ENCODE peak calls at places on chromosome X, in seven cellular contexts. One of them, this sample, is unnamed. For H3K4me1 and H3K9me3, the result is how much of the 10 kb centered on the place peaks cover.

GRCh38 chrX:29299689-29300088 is 712.4 kb downstream of the IL1RAPL1 start:
- DNase-seq in transverse colon: no peak
- DNase-seq in upper lobe of left lung: no peak
- DNase-seq in tibial nerve: no peak
- DNase-seq in stomach: no peak
- DNase-seq in ovary: no peak
- DNase-seq in K562: no peak
- DNase-seq in this sample: no peak

GRCh38 chrX:1323315-1323714 is 13.3 kb upstream of the IL3RA start:
- DNase-seq in transverse colon: peak
- DNase-seq in upper lobe of left lung: no peak
- DNase-seq in tibial nerve: peak
- DNase-seq in stomach: peak
- DNase-seq in ovary: no peak
- DNase-seq in K562: peak
- DNase-seq in this sample: no peak

GRCh38 chrX:154818916-154819770 is 13.9 kb upstream of the MPP1 start:
- DNase-seq in transverse colon: no peak
- DNase-seq in upper lobe of left lung: no peak
- DNase-seq in tibial nerve: no peak
- DNase-seq in stomach: no peak
- DNase-seq in ovary: no peak
- DNase-seq in K562: peak
- DNase-seq in this sample: no peak

GRCh38 chrX:27222661-27223060 is 240.5 kb downstream of the PPP4R3C start:
- DNase-seq in transverse colon: no peak
- DNase-seq in upper lobe of left lung: peak
- DNase-seq in tibial nerve: no peak
- DNase-seq in stomach: no peak
- DNase-seq in ovary: no peak
- DNase-seq in K562: no peak
- DNase-seq in this sample: no peak

GRCh38 chrX:97267916-97268680 is 384.4 kb downstream of the RPA4 start:
- DNase-seq in transverse colon: no peak
- DNase-seq in upper lobe of left lung: no peak
- DNase-seq in tibial nerve: no peak
- DNase-seq in stomach: no peak
- DNase-seq in ovary: no peak
- DNase-seq in K562: no peak
- DNase-seq in this sample: no peak

GRCh38 chrX:24672701-24673190 is 21.0 kb upstream of the POLA1 start:
- DNase-seq in transverse colon: no peak
- DNase-seq in upper lobe of left lung: no peak
- DNase-seq in tibial nerve: no peak
- DNase-seq in stomach: no peak
- DNase-seq in ovary: no peak
- DNase-seq in K562: peak
- DNase-seq in this sample: no peak

GRCh38 chrX:153646620-153647373 is at the start of gene DUSP9:
- DNase-seq in transverse colon: no peak
- DNase-seq in upper lobe of left lung: peak
- DNase-seq in tibial nerve: no peak
- DNase-seq in stomach: peak
- DNase-seq in ovary: peak
- DNase-seq in K562: peak
- DNase-seq in this sample: peak

GRCh38 chrX:34918091-34918736 is 24.4 kb upstream of the FAM47B start:
- DNase-seq in transverse colon: no peak
- DNase-seq in upper lobe of left lung: no peak
- DNase-seq in tibial nerve: peak
- DNase-seq in stomach: no peak
- DNase-seq in ovary: no peak
- DNase-seq in K562: no peak
- DNase-seq in this sample: no peak

GRCh38 chrX:84441143-84441542 is 61.1 kb downstream of the HDX start:
- DNase-seq in transverse colon: no peak
- DNase-seq in upper lobe of left lung: no peak
- DNase-seq in tibial nerve: no peak
- DNase-seq in stomach: no peak
- DNase-seq in ovary: no peak
- DNase-seq in K562: no peak
- DNase-seq in this sample: no peak

GRCh38 chrX:30824275-30824674 is 64.8 kb downstream of the TAB3 start:
- DNase-seq in transverse colon: no peak
- DNase-seq in upper lobe of left lung: no peak
- DNase-seq in tibial nerve: no peak
- DNase-seq in stomach: no peak
- DNase-seq in ovary: no peak
- DNase-seq in K562: no peak
- DNase-seq in this sample: no peak

GRCh38 chrX:132470830-132471229 is 18.0 kb downstream of the MBNL3 start:
- DNase-seq in transverse colon: no peak
- DNase-seq in upper lobe of left lung: no peak
- DNase-seq in tibial nerve: no peak
- DNase-seq in stomach: no peak
- DNase-seq in ovary: no peak
- DNase-seq in K562: peak
- DNase-seq in this sample: no peak

GRCh38 chrX:154599531-154599930 is 14.6 kb downstream of the CTAG1A start:
- DNase-seq in transverse colon: no peak
- DNase-seq in upper lobe of left lung: peak
- DNase-seq in tibial nerve: no peak
- DNase-seq in stomach: no peak
- DNase-seq in ovary: no peak
- DNase-seq in K562: no peak
- DNase-seq in this sample: no peak

GRCh38 chrX:120251471-120252011 is 929 bp downstream of the ZBTB33 start:
- DNase-seq in transverse colon: peak
- DNase-seq in upper lobe of left lung: no peak
- DNase-seq in tibial nerve: peak
- DNase-seq in stomach: peak
- DNase-seq in ovary: peak
- DNase-seq in K562: peak
- DNase-seq in this sample: no peak

GRCh38 chrX:75623535-75623934 is 100.7 kb upstream of the ZDHHC15 start:
- DNase-seq in transverse colon: no peak
- DNase-seq in upper lobe of left lung: no peak
- DNase-seq in tibial nerve: no peak
- DNase-seq in stomach: no peak
- DNase-seq in ovary: no peak
- DNase-seq in K562: no peak
- DNase-seq in this sample: no peak

GRCh38 chrX:65686246-65686645 is 18.8 kb downstream of the MSN start:
- DNase-seq in transverse colon: no peak
- DNase-seq in upper lobe of left lung: no peak
- DNase-seq in tibial nerve: no peak
- DNase-seq in stomach: no peak
- DNase-seq in ovary: no peak
- DNase-seq in K562: no peak
- DNase-seq in this sample: no peak
- H3K4me1 ChIP-seq in transverse colon: under half
- H3K4me1 ChIP-seq in upper lobe of left lung: half or more
- H3K4me1 ChIP-seq in tibial nerve: under half
- H3K4me1 ChIP-seq in stomach: half or more
- H3K4me1 ChIP-seq in ovary: under half
- H3K4me1 ChIP-seq in K562: under half
- H3K4me1 ChIP-seq in this sample: under half

GRCh38 chrX:155957843-155958242 is 39.7 kb upstream of the IL9R start:
- DNase-seq in transverse colon: no peak
- DNase-seq in upper lobe of left lung: no peak
- DNase-seq in tibial nerve: no peak
- DNase-seq in stomach: no peak
- DNase-seq in ovary: no peak
- DNase-seq in K562: no peak
- DNase-seq in this sample: no peak
- H3K9me3 ChIP-seq in transverse colon: under half
- H3K9me3 ChIP-seq in upper lobe of left lung: under half
- H3K9me3 ChIP-seq in tibial nerve: under half
- H3K9me3 ChIP-seq in stomach: under half
- H3K9me3 ChIP-seq in ovary: under half
- H3K9me3 ChIP-seq in K562: under half
- H3K9me3 ChIP-seq in this sample: under half

GRCh38 chrX:124217289-124218251 is 114.9 kb upstream of the TEX13D start:
- DNase-seq in transverse colon: peak
- DNase-seq in upper lobe of left lung: no peak
- DNase-seq in tibial nerve: peak
- DNase-seq in stomach: no peak
- DNase-seq in ovary: no peak
- DNase-seq in K562: peak
- DNase-seq in this sample: no peak
- TF ChIP-seq EP300 in transverse colon: no peak
- TF ChIP-seq EP300 in upper lobe of left lung: peak
- TF ChIP-seq EP300 in tibial nerve: no peak
- TF ChIP-seq EP300 in stomach: no peak
- TF ChIP-seq EP300 in ovary: no peak
- TF ChIP-seq EP300 in K562: no peak
- TF ChIP-seq EP300 in this sample: no peak

DNA sequence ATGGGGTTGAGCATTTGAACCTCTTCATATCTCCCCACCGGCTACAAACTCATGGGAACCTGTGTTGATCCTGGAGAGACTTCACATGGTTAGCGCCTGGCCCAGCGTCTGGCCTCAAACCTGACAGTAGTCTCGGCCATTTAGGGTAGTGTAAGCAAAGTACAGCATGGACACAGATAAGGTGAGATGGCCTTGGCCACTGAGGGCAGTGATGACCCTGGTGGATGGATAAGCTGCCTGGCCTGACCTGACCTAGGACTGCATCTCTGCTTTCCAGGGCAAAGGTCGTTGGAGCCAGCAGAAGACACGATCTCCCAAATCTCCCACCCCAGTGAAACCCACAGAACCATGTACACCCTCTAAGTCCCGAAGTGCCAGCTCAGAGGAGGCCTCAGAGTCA is 51.7 kb downstream of the BCORL1 start:
- DNase-seq in transverse colon: no peak
- DNase-seq in upper lobe of left lung: no peak
- DNase-seq in tibial nerve: no peak
- DNase-seq in stomach: no peak
- DNase-seq in ovary: no peak
- DNase-seq in K562: no peak
- DNase-seq in this sample: no peak
- H3K4me1 ChIP-seq in transverse colon: under half
- H3K4me1 ChIP-seq in upper lobe of left lung: under half
- H3K4me1 ChIP-seq in tibial nerve: under half
- H3K4me1 ChIP-seq in stomach: under half
- H3K4me1 ChIP-seq in ovary: under half
- H3K4me1 ChIP-seq in K562: under half
- H3K4me1 ChIP-seq in this sample: under half

DNA sequence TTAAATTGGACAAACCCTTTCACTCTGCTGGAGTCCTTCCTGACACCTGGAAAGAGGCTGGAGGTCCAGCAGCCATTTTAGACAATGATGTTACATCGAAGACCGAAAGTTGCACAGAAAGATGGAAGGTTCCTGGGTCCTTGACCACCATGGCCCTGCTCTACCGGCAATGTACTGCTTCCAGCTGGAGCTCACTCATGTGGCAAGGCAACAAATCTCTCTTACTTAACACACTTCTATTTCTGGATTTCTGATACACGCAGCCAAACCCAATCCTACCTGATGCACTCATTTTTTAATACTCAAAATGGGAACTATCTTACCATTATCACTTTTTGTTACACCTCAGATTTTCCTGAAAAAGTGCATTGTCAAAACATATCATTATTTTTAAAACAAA is 33.1 kb downstream of the DMD start:
- DNase-seq in transverse colon: no peak
- DNase-seq in upper lobe of left lung: no peak
- DNase-seq in tibial nerve: no peak
- DNase-seq in stomach: no peak
- DNase-seq in ovary: no peak
- DNase-seq in K562: no peak
- DNase-seq in this sample: no peak
- H3K9me3 ChIP-seq in transverse colon: under half
- H3K9me3 ChIP-seq in upper lobe of left lung: under half
- H3K9me3 ChIP-seq in tibial nerve: under half
- H3K9me3 ChIP-seq in stomach: under half
- H3K9me3 ChIP-seq in ovary: under half
- H3K9me3 ChIP-seq in K562: under half
- H3K9me3 ChIP-seq in this sample: under half

This sample was measured in suprapubic skin.